ENCODE peak calls at places on chromosomes 12 and 14, in eight cellular contexts. C, Z, Q, E, X, W, F and I are unnamed samples.

GRCh38 chr14:61177279-61178225 is 103.6 kb downstream of the TMEM30B start:
- DNase-seq in C (no peak), Z (no peak), Q (no peak), E (no peak), X (peak), W (no peak), F (no peak), I (no peak)

GRCh38 chr12:117028254-117028653 is 71.0 kb downstream of the TESC start:
- DNase-seq in C (no peak), Z (no peak), Q (peak), E (no peak), X (no peak), W (no peak), F (peak), I (no peak)

GRCh38 chr14:100554082-100554677 is 33.0 kb downstream of the BEGAIN start:
- DNase-seq in C (peak), Z (peak), Q (peak), E (peak), X (no peak), W (peak), F (no peak), I (no peak)

GRCh38 chr12:116794725-116795124 is 56.6 kb downstream of the RNFT2 start:
- DNase-seq in C (no peak), Z (no peak), Q (no peak), E (peak), X (no peak), W (no peak), F (no peak), I (no peak)

GRCh38 chr14:49971156-49972141 is 78.6 kb downstream of the ARF6 start:
- DNase-seq in C (no peak), Z (no peak), Q (no peak), E (peak), X (peak), W (no peak), F (no peak), I (no peak)

GRCh38 chr12:10615532-10615931 is 2.1 kb upstream of the MAGOHB start:
- DNase-seq in C (no peak), Z (no peak), Q (no peak), E (no peak), X (no peak), W (no peak), F (no peak), I (no peak)

GRCh38 chr12:117574655-117575054 is 213.2 kb upstream of the NOS1 start:
- DNase-seq in C (no peak), Z (no peak), Q (no peak), E (no peak), X (no peak), W (no peak), F (no peak), I (no peak)

GRCh38 chr14:32883189-32883588 is 55.5 kb upstream of the NPAS3 start:
- DNase-seq in C (no peak), Z (no peak), Q (no peak), E (no peak), X (no peak), W (no peak), F (no peak), I (no peak)

GRCh38 chr14:99042376-99043257 is 229.4 kb downstream of the BCL11B start:
- DNase-seq in C (no peak), Z (no peak), Q (peak), E (no peak), X (no peak), W (no peak), F (no peak), I (no peak)

GRCh38 chr14:53389207-53389606 is 236.1 kb upstream of the DDHD1 start:
- DNase-seq in C (no peak), Z (no peak), Q (no peak), E (no peak), X (peak), W (no peak), F (no peak), I (no peak)

GRCh38 chr14:53539489-53540126 is 386.5 kb upstream of the DDHD1 start:
- DNase-seq in C (peak), Z (peak), Q (peak), E (peak), X (peak), W (peak), F (no peak), I (peak)

GRCh38 chr12:15662303-15662980 is 126.7 kb downstream of the EPS8 start:
- DNase-seq in C (no peak), Z (no peak), Q (no peak), E (no peak), X (peak), W (no peak), F (no peak), I (no peak)

GRCh38 chr14:89807151-89807550 is 147.4 kb downstream of the EFCAB11 start:
- DNase-seq in C (no peak), Z (no peak), Q (no peak), E (no peak), X (peak), W (no peak), F (no peak), I (no peak)

GRCh38 chr12:67592228-67593011 is 56.1 kb upstream of the DYRK2 start:
- DNase-seq in C (no peak), Z (no peak), Q (no peak), E (peak), X (peak), W (no peak), F (no peak), I (no peak)

GRCh38 chr14:73526036-73526984 is 10.6 kb upstream of the ACOT1 start:
- DNase-seq in C (peak), Z (peak), Q (peak), E (no peak), X (peak), W (peak), F (no peak), I (no peak)

DNA sequence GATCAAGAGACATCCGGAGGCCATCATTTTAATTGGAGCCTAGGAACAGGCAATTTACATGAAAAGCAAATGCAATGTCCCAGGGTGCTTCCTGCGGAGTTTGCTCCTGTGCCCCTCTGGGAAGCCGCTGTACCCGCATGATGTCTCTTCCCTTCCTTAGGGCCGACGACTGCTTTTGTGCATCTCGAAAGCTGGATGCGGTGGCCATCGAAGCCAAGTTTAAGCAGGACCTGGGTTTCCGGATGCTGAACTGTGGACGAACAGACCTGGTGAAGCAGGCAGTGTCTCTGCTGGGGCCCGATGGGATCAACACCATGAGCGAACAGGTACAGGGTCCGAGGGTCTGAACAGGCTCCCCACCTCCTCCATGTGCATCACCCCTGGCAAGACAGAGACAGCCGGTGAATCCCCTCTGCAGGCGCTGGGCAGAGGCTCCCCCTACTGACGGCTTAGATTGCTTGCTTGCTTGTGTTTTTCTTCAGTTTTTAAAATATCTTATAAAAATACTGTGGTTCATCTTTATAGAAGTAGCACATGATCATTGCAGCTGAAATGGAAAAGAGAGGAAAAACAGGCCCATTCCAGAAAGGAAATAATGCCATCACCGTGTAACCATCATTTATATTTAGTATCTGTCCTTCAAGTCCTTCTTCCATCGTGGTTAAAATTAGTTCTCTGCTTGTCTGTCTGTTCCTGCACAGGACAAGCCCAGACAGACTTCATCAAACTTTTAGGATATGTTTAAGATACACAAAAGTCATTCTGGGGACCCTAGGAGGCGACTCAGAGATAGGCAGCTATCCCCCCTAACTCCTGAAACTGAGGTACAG is 75.4 kb upstream of the PWP1 start:
- DNase-seq in C (no peak), Z (no peak), Q (no peak), E (peak), X (peak), W (no peak), F (no peak), I (no peak)
- TF ChIP-seq CTCF in C (peak), Z (peak), Q (no peak), E (no peak), X (peak), W (peak), F (peak), I (peak)

DNA sequence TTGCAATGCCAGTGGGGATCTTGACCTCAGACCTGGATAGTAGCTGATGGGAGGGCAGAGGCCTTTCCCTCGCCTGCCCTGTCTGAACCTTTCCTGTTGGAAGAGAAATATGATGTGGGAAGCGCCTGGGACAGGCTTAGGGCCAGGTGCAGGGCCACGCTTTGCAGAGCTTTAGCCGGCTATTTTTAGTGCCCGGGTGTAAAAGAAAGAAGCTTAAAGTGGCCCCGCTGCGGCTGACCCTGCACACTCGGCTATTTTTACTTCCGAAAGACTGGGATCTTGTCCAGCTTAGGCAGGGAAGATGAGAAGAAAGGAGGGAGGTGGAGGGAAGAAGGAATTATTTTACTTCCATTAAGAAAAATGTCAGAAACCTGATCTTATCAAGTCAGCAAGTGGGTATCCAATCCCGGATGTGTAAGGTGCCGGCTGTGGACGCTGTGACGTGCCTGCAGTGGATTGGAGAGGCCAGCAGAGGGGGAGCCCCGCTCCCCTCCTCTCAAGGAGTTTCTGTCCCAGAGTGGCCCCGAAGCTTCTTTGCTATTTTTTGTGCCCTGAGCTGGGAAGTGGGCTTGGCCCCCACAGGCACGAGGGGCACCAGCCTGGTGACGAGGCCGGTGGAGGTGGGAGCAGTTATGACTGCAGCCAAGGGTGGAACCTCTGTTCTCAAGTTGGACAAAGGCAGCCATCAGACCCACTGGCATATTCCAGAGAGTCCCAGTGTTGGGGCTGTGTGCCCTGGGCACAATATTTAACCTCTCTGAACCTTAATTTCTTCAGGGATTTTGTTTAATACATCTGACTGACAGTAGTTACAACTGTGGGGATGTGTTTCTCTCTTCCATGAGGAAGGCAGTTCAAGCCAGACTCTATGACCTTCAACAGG is 97.7 kb downstream of the ESRRB start:
- DNase-seq in C (peak), Z (peak), Q (no peak), E (no peak), X (peak), W (no peak), F (no peak), I (no peak)
- TF ChIP-seq CTCF in C (peak), Z (no peak), Q (no peak), E (no peak), X (no peak), W (peak), F (peak), I (peak)

GRCh38 chr12:108126990-108127468 is 2.1 kb upstream of the WSCD2 start:
- DNase-seq in C (no peak), Z (no peak), Q (no peak), E (no peak), X (no peak), W (no peak), F (no peak), I (no peak)

GRCh38 chr12:108128221-108129016 is 669 bp upstream of the WSCD2 start:
- DNase-seq in C (no peak), Z (no peak), Q (no peak), E (no peak), X (no peak), W (no peak), F (no peak), I (no peak)

GRCh38 chr12:108131035-108131434 is 1.9 kb downstream of the WSCD2 start:
- DNase-seq in C (no peak), Z (no peak), Q (no peak), E (no peak), X (no peak), W (no peak), F (no peak), I (no peak)

GRCh38 chr12:108127654-108128053 is 1.4 kb upstream of the WSCD2 start:
- DNase-seq in C (no peak), Z (no peak), Q (no peak), E (no peak), X (no peak), W (no peak), F (no peak), I (no peak)

GRCh38 chr12:108129017-108129812 is at the start of gene WSCD2:
- DNase-seq in C (peak), Z (no peak), Q (peak), E (peak), X (no peak), W (peak), F (no peak), I (peak)
- TF ChIP-seq CTCF in C (no peak), Z (no peak), Q (peak), E (no peak), X (no peak), W (peak), F (peak), I (no peak)

DNA sequence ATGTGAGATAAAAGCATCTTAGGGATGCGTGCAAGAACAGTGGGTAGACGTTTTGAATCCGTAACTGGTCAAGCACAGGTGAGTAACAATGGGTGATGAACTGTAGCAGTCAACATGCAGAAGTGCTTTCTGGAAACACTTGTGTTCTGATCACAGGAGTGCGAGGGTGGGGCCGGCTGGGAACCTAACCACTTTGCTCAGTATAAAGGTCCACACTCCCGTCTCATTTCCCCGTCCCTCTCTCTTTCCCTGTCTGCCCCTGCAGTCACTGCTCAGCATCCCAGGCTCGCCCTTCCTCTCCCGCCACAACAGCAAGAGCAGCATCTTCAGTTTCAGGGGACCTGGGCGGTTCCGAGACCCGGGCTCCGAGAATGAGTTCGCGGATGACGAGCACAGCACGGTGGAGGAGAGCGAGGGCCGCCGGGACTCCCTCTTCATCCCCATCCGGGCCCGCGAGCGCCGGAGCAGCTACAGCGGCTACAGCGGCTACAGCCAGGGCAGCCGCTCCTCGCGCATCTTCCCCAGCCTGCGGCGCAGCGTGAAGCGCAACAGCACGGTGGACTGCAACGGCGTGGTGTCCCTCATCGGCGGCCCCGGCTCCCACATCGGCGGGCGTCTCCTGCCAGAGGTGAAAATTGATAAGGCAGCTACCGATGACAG is 127.1 kb downstream of the FIGNL2 start:
- DNase-seq in C (peak), Z (peak), Q (no peak), E (no peak), X (peak), W (peak), F (peak), I (peak)
- TF ChIP-seq CTCF in C (no peak), Z (no peak), Q (no peak), E (no peak), X (peak), W (no peak), F (no peak), I (no peak)

GRCh38 chr12:63845726-63846125 is 1.2 kb downstream of the SRGAP1 start:
- DNase-seq in C (no peak), Z (no peak), Q (no peak), E (peak), X (peak), W (no peak), F (no peak), I (no peak)

GRCh38 chr12:63841611-63842010 is 2.9 kb upstream of the SRGAP1 start:
- DNase-seq in C (no peak), Z (no peak), Q (no peak), E (no peak), X (peak), W (no peak), F (no peak), I (no peak)

GRCh38 chr12:63846249-63846967 is 1.9 kb downstream of the SRGAP1 start:
- DNase-seq in C (no peak), Z (no peak), Q (no peak), E (no peak), X (no peak), W (no peak), F (no peak), I (no peak)

GRCh38 chr12:63843613-63844390 is 698 bp upstream of the SRGAP1 start:
- DNase-seq in C (peak), Z (peak), Q (peak), E (peak), X (peak), W (peak), F (peak), I (peak)

DNA sequence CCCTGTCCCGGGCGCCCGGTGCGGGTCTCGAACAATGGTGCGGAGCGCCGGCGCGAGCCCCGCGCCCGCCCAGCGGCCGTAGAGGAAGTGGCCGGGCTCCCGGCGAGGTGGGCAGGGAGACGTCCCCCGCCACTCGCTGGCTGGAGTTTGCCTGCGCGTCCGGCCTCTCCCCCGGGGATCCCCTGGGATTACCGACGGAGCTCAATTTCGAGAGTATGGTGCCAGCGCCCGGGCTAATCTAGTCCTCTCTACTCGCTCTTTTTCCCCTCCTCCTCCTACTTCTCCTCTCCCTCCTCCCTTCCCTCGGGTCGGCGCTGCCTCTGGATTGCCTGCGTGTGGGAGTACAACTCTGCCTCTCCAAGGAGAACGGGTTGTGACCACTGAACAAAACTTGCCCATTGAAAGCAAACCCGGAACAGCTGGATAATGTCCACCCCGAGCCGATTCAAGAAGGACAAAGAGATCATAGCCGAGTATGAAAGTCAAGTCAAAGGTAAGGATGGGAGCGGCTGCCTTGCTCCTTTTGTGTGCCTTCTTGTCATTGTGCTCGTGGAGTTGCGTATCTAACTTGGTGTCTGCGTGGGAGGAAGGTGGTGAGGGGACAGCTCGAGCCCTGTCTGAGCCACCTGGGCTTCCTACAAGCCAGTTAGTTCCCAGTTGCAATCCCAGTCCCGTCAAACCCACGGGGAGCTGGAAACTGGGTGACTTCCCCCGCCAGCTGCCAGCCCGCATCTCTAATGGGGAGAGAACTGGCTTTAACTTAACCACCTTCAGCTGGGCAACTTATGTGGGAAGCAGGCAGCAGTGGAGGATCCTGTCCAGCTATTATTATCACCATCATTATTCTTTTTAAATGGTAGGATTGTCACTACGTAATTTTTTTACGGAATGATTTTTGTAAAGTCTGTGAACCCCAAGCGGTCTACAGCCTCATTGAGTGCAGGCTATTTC is at the start of gene SRGAP1:
- DNase-seq in C (peak), Z (peak), Q (peak), E (peak), X (peak), W (peak), F (no peak), I (peak)
- TF ChIP-seq CTCF in C (no peak), Z (no peak), Q (no peak), E (no peak), X (peak), W (no peak), F (no peak), I (no peak)

DNA sequence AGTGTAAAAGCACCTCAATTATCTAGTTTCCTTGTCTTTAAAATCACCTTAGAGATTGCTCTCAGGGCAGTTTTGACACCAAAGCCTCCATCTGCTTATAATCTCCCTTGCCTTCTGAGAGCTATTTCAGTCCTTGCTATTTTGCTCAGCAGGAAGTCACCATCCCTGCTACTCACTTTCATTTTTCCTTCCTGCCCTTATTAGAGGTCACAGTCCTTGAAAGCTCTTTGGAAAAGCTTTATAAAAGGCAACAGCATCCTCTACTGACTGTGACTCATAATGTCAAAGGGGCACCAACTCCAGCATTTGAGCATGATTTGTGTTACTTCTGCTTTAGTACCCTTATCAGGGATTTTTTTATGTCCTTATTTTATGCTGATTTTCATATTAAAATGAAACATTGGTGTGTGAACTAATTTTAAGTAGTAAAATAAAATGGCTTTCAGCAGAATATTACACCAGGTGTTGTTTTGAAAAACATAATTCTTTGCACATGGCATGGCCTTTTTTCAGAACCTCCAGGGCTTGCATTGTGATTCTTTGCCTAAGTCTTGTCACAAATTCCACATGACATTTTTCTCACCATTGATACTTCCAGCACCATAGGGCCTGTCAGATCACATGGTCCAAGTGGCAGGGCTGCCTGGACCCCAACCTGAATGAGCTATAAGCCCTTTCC is 213.0 kb downstream of the ADAMTS20 start:
- DNase-seq in C (no peak), Z (no peak), Q (no peak), E (peak), X (peak), W (no peak), F (no peak), I (no peak)
- TF ChIP-seq CTCF in C (peak), Z (peak), Q (no peak), E (no peak), X (peak), W (peak), F (peak), I (no peak)

GRCh38 chr14:95885278-95885677 is 8.6 kb downstream of the TUNAR start:
- DNase-seq in C (no peak), Z (no peak), Q (no peak), E (no peak), X (no peak), W (no peak), F (no peak), I (no peak)
- TF ChIP-seq CTCF in C (no peak), Z (no peak), Q (no peak), E (no peak), X (no peak), W (no peak), F (no peak), I (no peak)